ENCODE peak calls at places on chromosome 4, in eight cellular contexts. One of them, this sample, is unnamed.
A peak's percentile ranks its signal among the peaks of the same experiment; 100 is the strongest.

GRCh38 chr4:99507762-99508161 is 3.1 kb upstream of the C4orf17 start:
- DNase-seq in stimulated activated CD4-positive, alpha-beta T cell treated with anti-CD3 and anti-CD28 coated beads, Interleukin-12 subunit alpha, Interleukin-12 subunit beta, amount 100 ng/mL, for 24 hours: no peak
- DNase-seq in stimulated activated CD8-positive, alpha-beta memory T cell treated with anti-CD3 and anti-CD28 coated beads, Interleukin-12 subunit alpha, Interleukin-12 subunit beta, amount 100 ng/mL, for 4 hours: no peak
- DNase-seq in left ventricle myocardium inferior: no peak
- DNase-seq in mucosa of descending colon: no peak
- DNase-seq in DMS 273 treated with DMSO at 0.1 percent for 48 hours: no peak
- DNase-seq in EH: no peak
- DNase-seq in NCI-H1105: no peak
- DNase-seq in this sample: no peak

GRCh38 chr4:16791460-16791859 is 107.0 kb downstream of the LDB2 start:
- DNase-seq in NCI-H1105: no peak
- DNase-seq in DMS 273 treated with DMSO at 0.1 percent for 48 hours: no peak
- DNase-seq in stimulated activated CD4-positive, alpha-beta T cell treated with anti-CD3 and anti-CD28 coated beads, Interleukin-12 subunit alpha, Interleukin-12 subunit beta, amount 100 ng/mL, for 24 hours: no peak
- DNase-seq in mucosa of descending colon: no peak
- DNase-seq in stimulated activated CD8-positive, alpha-beta memory T cell treated with anti-CD3 and anti-CD28 coated beads, Interleukin-12 subunit alpha, Interleukin-12 subunit beta, amount 100 ng/mL, for 4 hours: no peak
- DNase-seq in left ventricle myocardium inferior: no peak
- DNase-seq in EH: no peak
- DNase-seq in this sample: no peak

GRCh38 chr4:111991797-111992196 is 153.5 kb upstream of the FAM241A start:
- DNase-seq in mucosa of descending colon: peak; percentile 12
- DNase-seq in NCI-H1105: no peak
- DNase-seq in EH: peak; percentile 8
- DNase-seq in left ventricle myocardium inferior: no peak
- DNase-seq in stimulated activated CD4-positive, alpha-beta T cell treated with anti-CD3 and anti-CD28 coated beads, Interleukin-12 subunit alpha, Interleukin-12 subunit beta, amount 100 ng/mL, for 24 hours: no peak
- DNase-seq in DMS 273 treated with DMSO at 0.1 percent for 48 hours: no peak
- DNase-seq in stimulated activated CD8-positive, alpha-beta memory T cell treated with anti-CD3 and anti-CD28 coated beads, Interleukin-12 subunit alpha, Interleukin-12 subunit beta, amount 100 ng/mL, for 4 hours: no peak
- DNase-seq in this sample: no peak

GRCh38 chr4:84324850-84325249 is 174.2 kb downstream of the NKX6-1 start:
- DNase-seq in left ventricle myocardium inferior: no peak
- DNase-seq in mucosa of descending colon: no peak
- DNase-seq in stimulated activated CD8-positive, alpha-beta memory T cell treated with anti-CD3 and anti-CD28 coated beads, Interleukin-12 subunit alpha, Interleukin-12 subunit beta, amount 100 ng/mL, for 4 hours: no peak
- DNase-seq in NCI-H1105: peak; percentile 14
- DNase-seq in stimulated activated CD4-positive, alpha-beta T cell treated with anti-CD3 and anti-CD28 coated beads, Interleukin-12 subunit alpha, Interleukin-12 subunit beta, amount 100 ng/mL, for 24 hours: no peak
- DNase-seq in DMS 273 treated with DMSO at 0.1 percent for 48 hours: no peak
- DNase-seq in EH: no peak
- DNase-seq in this sample: no peak

GRCh38 chr4:181761130-181761529 is 482.1 kb upstream of the TENM3 start:
- DNase-seq in left ventricle myocardium inferior: no peak
- DNase-seq in NCI-H1105: no peak
- DNase-seq in EH: peak; percentile 80
- DNase-seq in stimulated activated CD8-positive, alpha-beta memory T cell treated with anti-CD3 and anti-CD28 coated beads, Interleukin-12 subunit alpha, Interleukin-12 subunit beta, amount 100 ng/mL, for 4 hours: no peak
- DNase-seq in stimulated activated CD4-positive, alpha-beta T cell treated with anti-CD3 and anti-CD28 coated beads, Interleukin-12 subunit alpha, Interleukin-12 subunit beta, amount 100 ng/mL, for 24 hours: no peak
- DNase-seq in mucosa of descending colon: no peak
- DNase-seq in DMS 273 treated with DMSO at 0.1 percent for 48 hours: no peak
- DNase-seq in this sample: no peak

GRCh38 chr4:79788884-79789283 is 284.1 kb downstream of the ANTXR2 start:
- DNase-seq in NCI-H1105: no peak
- DNase-seq in EH: no peak
- DNase-seq in DMS 273 treated with DMSO at 0.1 percent for 48 hours: no peak
- DNase-seq in stimulated activated CD4-positive, alpha-beta T cell treated with anti-CD3 and anti-CD28 coated beads, Interleukin-12 subunit alpha, Interleukin-12 subunit beta, amount 100 ng/mL, for 24 hours: no peak
- DNase-seq in mucosa of descending colon: no peak
- DNase-seq in left ventricle myocardium inferior: no peak
- DNase-seq in stimulated activated CD8-positive, alpha-beta memory T cell treated with anti-CD3 and anti-CD28 coated beads, Interleukin-12 subunit alpha, Interleukin-12 subunit beta, amount 100 ng/mL, for 4 hours: no peak
- DNase-seq in this sample: no peak

GRCh38 chr4:2292679-2293108 is 30.8 kb upstream of the MXD4 start:
- DNase-seq in NCI-H1105: no peak
- DNase-seq in EH: peak; percentile 81
- DNase-seq in stimulated activated CD8-positive, alpha-beta memory T cell treated with anti-CD3 and anti-CD28 coated beads, Interleukin-12 subunit alpha, Interleukin-12 subunit beta, amount 100 ng/mL, for 4 hours: no peak
- DNase-seq in stimulated activated CD4-positive, alpha-beta T cell treated with anti-CD3 and anti-CD28 coated beads, Interleukin-12 subunit alpha, Interleukin-12 subunit beta, amount 100 ng/mL, for 24 hours: no peak
- DNase-seq in mucosa of descending colon: no peak
- DNase-seq in DMS 273 treated with DMSO at 0.1 percent for 48 hours: no peak
- DNase-seq in left ventricle myocardium inferior: no peak
- DNase-seq in this sample: no peak

GRCh38 chr4:17814140-17814539 is 3.4 kb downstream of the NCAPG start:
- DNase-seq in mucosa of descending colon: no peak
- DNase-seq in left ventricle myocardium inferior: no peak
- DNase-seq in NCI-H1105: no peak
- DNase-seq in stimulated activated CD8-positive, alpha-beta memory T cell treated with anti-CD3 and anti-CD28 coated beads, Interleukin-12 subunit alpha, Interleukin-12 subunit beta, amount 100 ng/mL, for 4 hours: no peak
- DNase-seq in stimulated activated CD4-positive, alpha-beta T cell treated with anti-CD3 and anti-CD28 coated beads, Interleukin-12 subunit alpha, Interleukin-12 subunit beta, amount 100 ng/mL, for 24 hours: no peak
- DNase-seq in DMS 273 treated with DMSO at 0.1 percent for 48 hours: no peak
- DNase-seq in EH: peak; percentile 70
- DNase-seq in this sample: no peak

GRCh38 chr4:150814873-150815272 is 200.2 kb downstream of the LRBA start:
- DNase-seq in DMS 273 treated with DMSO at 0.1 percent for 48 hours: no peak
- DNase-seq in EH: no peak
- DNase-seq in stimulated activated CD8-positive, alpha-beta memory T cell treated with anti-CD3 and anti-CD28 coated beads, Interleukin-12 subunit alpha, Interleukin-12 subunit beta, amount 100 ng/mL, for 4 hours: no peak
- DNase-seq in left ventricle myocardium inferior: no peak
- DNase-seq in mucosa of descending colon: no peak
- DNase-seq in stimulated activated CD4-positive, alpha-beta T cell treated with anti-CD3 and anti-CD28 coated beads, Interleukin-12 subunit alpha, Interleukin-12 subunit beta, amount 100 ng/mL, for 24 hours: no peak
- DNase-seq in NCI-H1105: no peak
- DNase-seq in this sample: no peak

GRCh38 chr4:176467011-176467410 is 147.2 kb downstream of the SPCS3 start:
- DNase-seq in left ventricle myocardium inferior: no peak
- DNase-seq in EH: peak; percentile 96
- DNase-seq in NCI-H1105: no peak
- DNase-seq in stimulated activated CD8-positive, alpha-beta memory T cell treated with anti-CD3 and anti-CD28 coated beads, Interleukin-12 subunit alpha, Interleukin-12 subunit beta, amount 100 ng/mL, for 4 hours: no peak
- DNase-seq in stimulated activated CD4-positive, alpha-beta T cell treated with anti-CD3 and anti-CD28 coated beads, Interleukin-12 subunit alpha, Interleukin-12 subunit beta, amount 100 ng/mL, for 24 hours: no peak
- DNase-seq in mucosa of descending colon: no peak
- DNase-seq in DMS 273 treated with DMSO at 0.1 percent for 48 hours: no peak
- DNase-seq in this sample: no peak

GRCh38 chr4:9904976-9905587 is 116.2 kb downstream of the SLC2A9 start:
- DNase-seq in left ventricle myocardium inferior: peak; percentile 36
- DNase-seq in DMS 273 treated with DMSO at 0.1 percent for 48 hours: no peak
- DNase-seq in mucosa of descending colon: no peak
- DNase-seq in stimulated activated CD8-positive, alpha-beta memory T cell treated with anti-CD3 and anti-CD28 coated beads, Interleukin-12 subunit alpha, Interleukin-12 subunit beta, amount 100 ng/mL, for 4 hours: no peak
- DNase-seq in NCI-H1105: no peak
- DNase-seq in EH: no peak
- DNase-seq in stimulated activated CD4-positive, alpha-beta T cell treated with anti-CD3 and anti-CD28 coated beads, Interleukin-12 subunit alpha, Interleukin-12 subunit beta, amount 100 ng/mL, for 24 hours: no peak
- DNase-seq in this sample: no peak

GRCh38 chr4:74503580-74503979 is 58.6 kb downstream of the AREG start:
- DNase-seq in left ventricle myocardium inferior: no peak
- DNase-seq in EH: peak; percentile 79
- DNase-seq in stimulated activated CD8-positive, alpha-beta memory T cell treated with anti-CD3 and anti-CD28 coated beads, Interleukin-12 subunit alpha, Interleukin-12 subunit beta, amount 100 ng/mL, for 4 hours: no peak
- DNase-seq in stimulated activated CD4-positive, alpha-beta T cell treated with anti-CD3 and anti-CD28 coated beads, Interleukin-12 subunit alpha, Interleukin-12 subunit beta, amount 100 ng/mL, for 24 hours: no peak
- DNase-seq in mucosa of descending colon: no peak
- DNase-seq in NCI-H1105: no peak
- DNase-seq in DMS 273 treated with DMSO at 0.1 percent for 48 hours: no peak
- DNase-seq in this sample: no peak

GRCh38 chr4:138242076-138242829 is at the start of gene SLC7A11:
- DNase-seq in mucosa of descending colon: peak; percentile 79
- DNase-seq in NCI-H1105: peak; percentile 77
- DNase-seq in DMS 273 treated with DMSO at 0.1 percent for 48 hours: peak; percentile 84
- DNase-seq in stimulated activated CD8-positive, alpha-beta memory T cell treated with anti-CD3 and anti-CD28 coated beads, Interleukin-12 subunit alpha, Interleukin-12 subunit beta, amount 100 ng/mL, for 4 hours: no peak
- DNase-seq in stimulated activated CD4-positive, alpha-beta T cell treated with anti-CD3 and anti-CD28 coated beads, Interleukin-12 subunit alpha, Interleukin-12 subunit beta, amount 100 ng/mL, for 24 hours: peak; percentile 7
- DNase-seq in EH: peak; percentile 99
- DNase-seq in left ventricle myocardium inferior: no peak
- DNase-seq in this sample: no peak

GRCh38 chr4:119540249-119540648 is 88.4 kb downstream of the PDE5A start:
- DNase-seq in mucosa of descending colon: no peak
- DNase-seq in DMS 273 treated with DMSO at 0.1 percent for 48 hours: no peak
- DNase-seq in EH: no peak
- DNase-seq in stimulated activated CD4-positive, alpha-beta T cell treated with anti-CD3 and anti-CD28 coated beads, Interleukin-12 subunit alpha, Interleukin-12 subunit beta, amount 100 ng/mL, for 24 hours: no peak
- DNase-seq in stimulated activated CD8-positive, alpha-beta memory T cell treated with anti-CD3 and anti-CD28 coated beads, Interleukin-12 subunit alpha, Interleukin-12 subunit beta, amount 100 ng/mL, for 4 hours: no peak
- DNase-seq in left ventricle myocardium inferior: no peak
- DNase-seq in NCI-H1105: no peak
- DNase-seq in this sample: no peak

GRCh38 chr4:136810626-136811025 is 721.7 kb downstream of the PCDH18 start:
- DNase-seq in mucosa of descending colon: no peak
- DNase-seq in left ventricle myocardium inferior: no peak
- DNase-seq in EH: no peak
- DNase-seq in NCI-H1105: no peak
- DNase-seq in DMS 273 treated with DMSO at 0.1 percent for 48 hours: no peak
- DNase-seq in stimulated activated CD4-positive, alpha-beta T cell treated with anti-CD3 and anti-CD28 coated beads, Interleukin-12 subunit alpha, Interleukin-12 subunit beta, amount 100 ng/mL, for 24 hours: no peak
- DNase-seq in stimulated activated CD8-positive, alpha-beta memory T cell treated with anti-CD3 and anti-CD28 coated beads, Interleukin-12 subunit alpha, Interleukin-12 subunit beta, amount 100 ng/mL, for 4 hours: no peak
- DNase-seq in this sample: no peak

GRCh38 chr4:166816901-166817300 is 417.4 kb downstream of the SPOCK3 start:
- DNase-seq in left ventricle myocardium inferior: no peak
- DNase-seq in NCI-H1105: no peak
- DNase-seq in stimulated activated CD4-positive, alpha-beta T cell treated with anti-CD3 and anti-CD28 coated beads, Interleukin-12 subunit alpha, Interleukin-12 subunit beta, amount 100 ng/mL, for 24 hours: no peak
- DNase-seq in stimulated activated CD8-positive, alpha-beta memory T cell treated with anti-CD3 and anti-CD28 coated beads, Interleukin-12 subunit alpha, Interleukin-12 subunit beta, amount 100 ng/mL, for 4 hours: no peak
- DNase-seq in mucosa of descending colon: peak; percentile 83
- DNase-seq in DMS 273 treated with DMSO at 0.1 percent for 48 hours: no peak
- DNase-seq in EH: no peak
- DNase-seq in this sample: no peak

GRCh38 chr4:6474705-6475457 is 2.5 kb upstream of the PPP2R2C start:
- DNase-seq in mucosa of descending colon: no peak
- DNase-seq in left ventricle myocardium inferior: no peak
- DNase-seq in stimulated activated CD8-positive, alpha-beta memory T cell treated with anti-CD3 and anti-CD28 coated beads, Interleukin-12 subunit alpha, Interleukin-12 subunit beta, amount 100 ng/mL, for 4 hours: no peak
- DNase-seq in EH: no peak
- DNase-seq in stimulated activated CD4-positive, alpha-beta T cell treated with anti-CD3 and anti-CD28 coated beads, Interleukin-12 subunit alpha, Interleukin-12 subunit beta, amount 100 ng/mL, for 24 hours: no peak
- DNase-seq in DMS 273 treated with DMSO at 0.1 percent for 48 hours: no peak
- DNase-seq in NCI-H1105: no peak
- DNase-seq in this sample: no peak

GRCh38 chr4:89056953-89057398 is at the start of gene FAM13A:
- DNase-seq in DMS 273 treated with DMSO at 0.1 percent for 48 hours: peak; percentile 95
- DNase-seq in EH: peak; percentile 95
- DNase-seq in NCI-H1105: peak; percentile 87
- DNase-seq in stimulated activated CD4-positive, alpha-beta T cell treated with anti-CD3 and anti-CD28 coated beads, Interleukin-12 subunit alpha, Interleukin-12 subunit beta, amount 100 ng/mL, for 24 hours: no peak
- DNase-seq in left ventricle myocardium inferior: peak; percentile 68
- DNase-seq in stimulated activated CD8-positive, alpha-beta memory T cell treated with anti-CD3 and anti-CD28 coated beads, Interleukin-12 subunit alpha, Interleukin-12 subunit beta, amount 100 ng/mL, for 4 hours: no peak
- DNase-seq in mucosa of descending colon: peak; percentile 87
- DNase-seq in this sample: no peak

GRCh38 chr4:165410214-165410613 is 31.4 kb downstream of the CPE start:
- DNase-seq in stimulated activated CD4-positive, alpha-beta T cell treated with anti-CD3 and anti-CD28 coated beads, Interleukin-12 subunit alpha, Interleukin-12 subunit beta, amount 100 ng/mL, for 24 hours: no peak
- DNase-seq in left ventricle myocardium inferior: no peak
- DNase-seq in EH: no peak
- DNase-seq in stimulated activated CD8-positive, alpha-beta memory T cell treated with anti-CD3 and anti-CD28 coated beads, Interleukin-12 subunit alpha, Interleukin-12 subunit beta, amount 100 ng/mL, for 4 hours: no peak
- DNase-seq in mucosa of descending colon: no peak
- DNase-seq in NCI-H1105: peak; percentile 30
- DNase-seq in DMS 273 treated with DMSO at 0.1 percent for 48 hours: no peak
- DNase-seq in this sample: no peak

GRCh38 chr4:72208421-72209075 is 176.7 kb downstream of the NPFFR2 start:
- DNase-seq in DMS 273 treated with DMSO at 0.1 percent for 48 hours: no peak
- DNase-seq in stimulated activated CD4-positive, alpha-beta T cell treated with anti-CD3 and anti-CD28 coated beads, Interleukin-12 subunit alpha, Interleukin-12 subunit beta, amount 100 ng/mL, for 24 hours: no peak
- DNase-seq in left ventricle myocardium inferior: no peak
- DNase-seq in mucosa of descending colon: no peak
- DNase-seq in NCI-H1105: no peak
- DNase-seq in EH: peak; percentile 1
- DNase-seq in stimulated activated CD8-positive, alpha-beta memory T cell treated with anti-CD3 and anti-CD28 coated beads, Interleukin-12 subunit alpha, Interleukin-12 subunit beta, amount 100 ng/mL, for 4 hours: no peak
- DNase-seq in this sample: no peak

GRCh38 chr4:4969298-4969697 is 50.0 kb downstream of the CYTL1 start:
- DNase-seq in stimulated activated CD8-positive, alpha-beta memory T cell treated with anti-CD3 and anti-CD28 coated beads, Interleukin-12 subunit alpha, Interleukin-12 subunit beta, amount 100 ng/mL, for 4 hours: no peak
- DNase-seq in left ventricle myocardium inferior: peak; percentile 34
- DNase-seq in stimulated activated CD4-positive, alpha-beta T cell treated with anti-CD3 and anti-CD28 coated beads, Interleukin-12 subunit alpha, Interleukin-12 subunit beta, amount 100 ng/mL, for 24 hours: no peak
- DNase-seq in DMS 273 treated with DMSO at 0.1 percent for 48 hours: no peak
- DNase-seq in NCI-H1105: no peak
- DNase-seq in EH: peak; percentile 58
- DNase-seq in mucosa of descending colon: peak; percentile 18
- DNase-seq in this sample: no peak

GRCh38 chr4:132955146-132955545 is 193.9 kb upstream of the PCDH10 start:
- DNase-seq in EH: no peak
- DNase-seq in mucosa of descending colon: no peak
- DNase-seq in NCI-H1105: no peak
- DNase-seq in DMS 273 treated with DMSO at 0.1 percent for 48 hours: no peak
- DNase-seq in stimulated activated CD4-positive, alpha-beta T cell treated with anti-CD3 and anti-CD28 coated beads, Interleukin-12 subunit alpha, Interleukin-12 subunit beta, amount 100 ng/mL, for 24 hours: no peak
- DNase-seq in left ventricle myocardium inferior: no peak
- DNase-seq in stimulated activated CD8-positive, alpha-beta memory T cell treated with anti-CD3 and anti-CD28 coated beads, Interleukin-12 subunit alpha, Interleukin-12 subunit beta, amount 100 ng/mL, for 4 hours: no peak
- DNase-seq in this sample: no peak

GRCh38 chr4:124757121-124757520 is 44.6 kb upstream of the ANKRD50 start:
- DNase-seq in DMS 273 treated with DMSO at 0.1 percent for 48 hours: no peak
- DNase-seq in left ventricle myocardium inferior: no peak
- DNase-seq in mucosa of descending colon: no peak
- DNase-seq in EH: peak; percentile 7
- DNase-seq in stimulated activated CD4-positive, alpha-beta T cell treated with anti-CD3 and anti-CD28 coated beads, Interleukin-12 subunit alpha, Interleukin-12 subunit beta, amount 100 ng/mL, for 24 hours: no peak
- DNase-seq in stimulated activated CD8-positive, alpha-beta memory T cell treated with anti-CD3 and anti-CD28 coated beads, Interleukin-12 subunit alpha, Interleukin-12 subunit beta, amount 100 ng/mL, for 4 hours: no peak
- DNase-seq in NCI-H1105: no peak
- DNase-seq in this sample: no peak

GRCh38 chr4:41095192-41095872 is 119.0 kb downstream of the APBB2 start:
- DNase-seq in left ventricle myocardium inferior: no peak
- DNase-seq in mucosa of descending colon: no peak
- DNase-seq in DMS 273 treated with DMSO at 0.1 percent for 48 hours: no peak
- DNase-seq in EH: no peak
- DNase-seq in NCI-H1105: no peak
- DNase-seq in stimulated activated CD4-positive, alpha-beta T cell treated with anti-CD3 and anti-CD28 coated beads, Interleukin-12 subunit alpha, Interleukin-12 subunit beta, amount 100 ng/mL, for 24 hours: no peak
- DNase-seq in stimulated activated CD8-positive, alpha-beta memory T cell treated with anti-CD3 and anti-CD28 coated beads, Interleukin-12 subunit alpha, Interleukin-12 subunit beta, amount 100 ng/mL, for 4 hours: no peak
- DNase-seq in this sample: no peak

GRCh38 chr4:105990933-105991332 is 95.7 kb downstream of the NPNT start:
- DNase-seq in stimulated activated CD4-positive, alpha-beta T cell treated with anti-CD3 and anti-CD28 coated beads, Interleukin-12 subunit alpha, Interleukin-12 subunit beta, amount 100 ng/mL, for 24 hours: no peak
- DNase-seq in mucosa of descending colon: peak; percentile 49
- DNase-seq in left ventricle myocardium inferior: peak; percentile 85
- DNase-seq in EH: peak; percentile 76
- DNase-seq in DMS 273 treated with DMSO at 0.1 percent for 48 hours: no peak
- DNase-seq in NCI-H1105: no peak
- DNase-seq in stimulated activated CD8-positive, alpha-beta memory T cell treated with anti-CD3 and anti-CD28 coated beads, Interleukin-12 subunit alpha, Interleukin-12 subunit beta, amount 100 ng/mL, for 4 hours: no peak
- DNase-seq in this sample: no peak

This sample was measured in stimulated activated effector memory CD8-positive, alpha-beta T cell treated with anti-CD3 and anti-CD28 coated beads, Interleukin-12 subunit alpha, Interleukin-12 subunit beta, amount 100 ng/mL, for 72 hours.